ENCODE peak calls at places on chromosomes 11 and 22, in four cellular contexts. Q is Calu3, A is nucleus accumbens, G is GM20000. O is an unnamed sample.

GRCh38 chr11:116263020-116263419 is 509.8 kb downstream of the BUD13 start:
- DNase-seq in Q (no peak), A (no peak), G (no peak), O (no peak)

GRCh38 chr11:15309296-15309695 is 194.6 kb downstream of the INSC start:
- DNase-seq in Q (no peak), A (no peak), G (no peak), O (no peak)

GRCh38 chr11:33797879-33798278 is 23.6 kb upstream of the FBXO3 start:
- DNase-seq in Q (no peak), A (no peak), G (no peak), O (no peak)

GRCh38 chr11:116276051-116277044 is 496.4 kb downstream of the BUD13 start:
- DNase-seq in Q (peak; percentile 76), A (peak; percentile 33), G (peak; percentile 78), O (peak; percentile 84)

GRCh38 chr11:79237676-79238075 is 203.2 kb downstream of the TENM4 start:
- DNase-seq in Q (no peak), A (no peak), G (no peak), O (no peak)

GRCh38 chr11:728901-729491 is 18.3 kb upstream of the TALDO1 start:
- DNase-seq in Q (no peak), A (no peak), G (peak; percentile 16), O (no peak)

GRCh38 chr11:2108675-2109481 is 30.3 kb downstream of the IGF2 start:
- DNase-seq in Q (no peak), A (no peak), G (no peak), O (no peak)

GRCh38 chr22:47835726-47836125 is 1073.3 kb downstream of the TBC1D22A start:
- DNase-seq in Q (no peak), A (no peak), G (no peak), O (peak; percentile 69)

GRCh38 chr11:73284106-73284505 is 12.0 kb downstream of the P2RY6 start:
- DNase-seq in Q (no peak), A (no peak), G (no peak), O (no peak)

GRCh38 chr11:74325649-74326645 is 14.5 kb upstream of the P4HA3 start:
- DNase-seq in Q (no peak), A (no peak), G (no peak), O (no peak)

GRCh38 chr11:104105155-104105554 is 58.8 kb downstream of the PDGFD start:
- DNase-seq in Q (no peak), A (no peak), G (no peak), O (no peak)

O was measured in MM.1S.